ENCODE peak calls at places on chromosomes 2 and 18, in six cellular contexts. C is GM12891, P is K562, X is H1, T is GM12878, E is HepG2. W is an unnamed sample.

GRCh38 chr2:127927415-127927814 is 41.7 kb upstream of the AMMECR1L start:
- DNase-seq in T (no peak), E (no peak), P (no peak), X (no peak), C (no peak), W (no peak)

GRCh38 chr18:43383031-43383430 is 105.7 kb upstream of the SYT4 start:
- DNase-seq in X (no peak), C (no peak), P (no peak), T (no peak), E (no peak), W (no peak)

GRCh38 chr2:162118166-162119031 is 33.6 kb downstream of the GCG start:
- DNase-seq in E (no peak), C (no peak), X (no peak), P (no peak), T (no peak), W (no peak)

GRCh38 chr2:127419448-127420038 is 1.3 kb downstream of the PROC start:
- DNase-seq in T (no peak), C (no peak), X (no peak), E (peak), P (no peak), W (no peak)

GRCh38 chr2:239720411-239721365 is 304.5 kb downstream of the NDUFA10 start:
- DNase-seq in X (peak), E (no peak), T (no peak), P (no peak), C (no peak), W (no peak)

GRCh38 chr2:218405365-218406208 is 5.9 kb downstream of the CTDSP1 start:
- DNase-seq in P (peak), T (no peak), C (peak), E (no peak), X (peak), W (no peak)

GRCh38 chr2:223459328-223459939 is 142.7 kb downstream of the SCG2 start:
- DNase-seq in T (no peak), X (no peak), P (peak), E (no peak), C (no peak), W (no peak)

GRCh38 chr2:18413794-18414396 is 146.6 kb downstream of the RDH14 start:
- DNase-seq in E (no peak), T (no peak), X (no peak), P (no peak), C (no peak), W (no peak)

GRCh38 chr2:241860184-241861078 is 1.7 kb upstream of the PDCD1 start:
- DNase-seq in E (no peak), T (no peak), C (no peak), P (no peak), X (no peak), W (no peak)

GRCh38 chr2:239834143-239834542 is 191.0 kb downstream of the NDUFA10 start:
- DNase-seq in E (no peak), C (no peak), P (no peak), T (no peak), X (peak), W (no peak)

GRCh38 chr2:206457188-206457634 is 13.9 kb downstream of the ADAM23 start:
- DNase-seq in P (no peak), E (no peak), T (peak), C (no peak), X (no peak), W (no peak)

GRCh38 chr18:70496749-70497294 is 208.0 kb downstream of the SOCS6 start:
- DNase-seq in T (no peak), C (no peak), E (no peak), X (no peak), P (no peak), W (no peak)

GRCh38 chr2:101473911-101474751 is 781 bp downstream of the RFX8 start:
- DNase-seq in T (no peak), P (no peak), E (no peak), X (peak), C (no peak), W (peak)

GRCh38 chr2:190407662-190408537 is at the start of gene MFSD6:
- DNase-seq in E (no peak), X (peak), P (peak), T (no peak), C (peak), W (peak)

GRCh38 chr2:107648781-107649413 is 177.8 kb upstream of the RGPD4 start:
- DNase-seq in C (no peak), T (no peak), E (no peak), X (no peak), P (peak), W (no peak)

GRCh38 chr18:458016-458415 is 42.5 kb downstream of the COLEC12 start:
- DNase-seq in P (no peak), E (no peak), C (no peak), X (no peak), T (no peak), W (no peak)
- TF ChIP-seq POLR2A in P (no peak), E (no peak), C (no peak), X (no peak), T (no peak), W (no peak)

DNA sequence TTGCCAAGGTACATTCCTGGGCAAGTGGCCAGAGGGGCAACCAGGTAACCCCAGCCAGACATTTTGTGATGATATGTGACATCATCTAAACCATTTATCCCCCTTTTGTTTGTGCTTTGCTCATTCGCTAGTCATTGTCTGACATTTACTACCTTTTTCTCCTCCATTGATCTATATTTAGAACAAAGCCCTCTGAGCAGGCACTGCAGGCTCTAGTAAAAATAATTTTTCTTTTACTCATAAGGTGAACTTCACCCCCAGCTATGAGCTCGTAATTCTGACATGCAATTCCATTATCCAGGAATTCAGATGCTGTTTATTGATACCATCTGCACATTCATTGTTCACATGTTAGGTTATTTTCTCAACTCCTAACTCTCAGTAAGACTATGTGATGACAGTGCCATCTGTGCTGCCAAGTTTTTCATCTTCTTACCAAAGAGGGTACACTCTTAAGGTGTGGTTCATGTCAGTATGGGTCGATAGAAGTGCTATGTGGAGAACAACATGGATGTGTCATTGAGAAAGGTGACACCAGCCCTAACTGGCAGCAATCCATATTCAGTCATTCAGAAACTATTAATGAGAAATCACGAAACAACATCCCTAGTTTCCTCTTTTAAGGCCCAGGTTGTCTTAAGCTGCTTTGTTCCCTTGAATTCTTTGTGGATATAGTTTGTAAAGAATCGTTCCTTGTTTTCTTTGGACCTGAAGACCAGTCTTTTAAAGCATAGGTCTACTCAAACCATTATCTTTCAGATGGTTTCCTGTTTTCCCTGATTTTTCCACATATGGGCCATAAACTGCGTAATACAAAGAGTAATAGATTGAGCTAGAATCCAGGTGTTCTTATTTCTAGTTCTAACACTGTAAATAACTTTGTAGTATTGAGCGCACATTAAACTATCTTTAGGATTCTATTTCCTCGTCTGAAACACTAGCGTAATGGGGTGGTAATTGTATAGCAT is 978.1 kb upstream of the CDH2 start:
- DNase-seq in E (no peak), C (no peak), X (no peak), P (no peak), T (no peak), W (no peak)
- TF ChIP-seq POLR2AphosphoS5 in E (no peak), C (no peak), X (no peak), P (no peak), T (no peak), W (no peak)

GRCh38 chr18:2183432-2183831 is 387.9 kb downstream of the METTL4 start:
- DNase-seq in P (no peak), T (no peak), E (no peak), X (no peak), C (no peak), W (no peak)
- TF ChIP-seq TAF1 in P (no peak), T (no peak), E (no peak), X (no peak), C (no peak), W (no peak)

GRCh38 chr2:44894058-44894457 is 47.4 kb upstream of the SIX3 start:
- DNase-seq in X (no peak), C (no peak), T (peak), E (no peak), P (no peak), W (no peak)
- TF ChIP-seq POLR2A in X (no peak), C (no peak), T (no peak), E (no peak), P (no peak), W (no peak)

GRCh38 chr18:27577740-27578139 is 392.6 kb upstream of the CHST9 start:
- DNase-seq in T (no peak), X (no peak), P (no peak), C (no peak), E (no peak), W (no peak)

GRCh38 chr18:27579364-27579763 is 394.3 kb upstream of the CHST9 start:
- DNase-seq in P (no peak), C (no peak), X (no peak), E (no peak), T (no peak), W (no peak)

GRCh38 chr18:27583466-27583865 is 398.4 kb upstream of the CHST9 start:
- DNase-seq in P (no peak), C (no peak), X (no peak), E (no peak), T (no peak), W (no peak)

GRCh38 chr18:27583021-27583420 is 397.9 kb upstream of the CHST9 start:
- DNase-seq in C (no peak), P (no peak), T (no peak), E (no peak), X (no peak), W (no peak)

DNA sequence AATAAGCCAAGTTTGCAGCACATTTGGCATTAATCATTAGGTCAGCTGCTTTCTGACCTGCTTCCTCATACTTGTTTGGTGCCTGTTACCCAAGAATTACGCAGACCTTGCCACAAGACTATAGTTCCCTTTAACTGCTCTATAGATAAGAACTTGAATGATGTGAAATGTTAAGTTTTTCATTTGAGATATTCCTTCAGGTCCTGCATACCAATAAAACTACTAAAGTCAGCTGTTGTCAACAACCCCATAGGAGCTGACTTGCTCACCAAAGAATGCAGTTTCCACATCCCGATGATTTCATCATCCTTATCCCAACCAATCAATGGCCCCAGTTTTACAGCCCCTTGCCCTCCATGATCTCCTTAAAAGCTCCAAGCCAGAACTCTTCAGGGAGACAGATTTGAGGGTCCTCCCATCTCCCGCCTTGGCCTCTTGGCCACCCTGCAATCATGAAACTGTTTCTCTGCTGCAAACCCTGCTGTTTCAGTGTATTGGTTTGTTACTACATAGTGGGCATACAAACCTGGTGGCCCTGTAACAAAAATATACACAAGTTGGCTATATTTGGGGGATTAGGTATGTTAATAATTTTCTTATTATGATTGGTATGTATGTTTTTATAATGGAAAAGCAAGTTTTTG is 396.3 kb upstream of the CHST9 start:
- DNase-seq in T (no peak), P (no peak), C (no peak), X (no peak), E (no peak), W (no peak)
- TF ChIP-seq POLR2AphosphoS5 in T (no peak), P (no peak), C (no peak), X (no peak), E (no peak), W (no peak)

GRCh38 chr18:66874812-66875474 is 271.1 kb upstream of the CDH19 start:
- DNase-seq in P (no peak), C (no peak), T (no peak), E (peak), X (no peak), W (no peak)

GRCh38 chr18:66867653-66868052 is 263.8 kb upstream of the CDH19 start:
- DNase-seq in P (no peak), T (no peak), X (no peak), E (no peak), C (no peak), W (no peak)

GRCh38 chr18:66873899-66874298 is 270.0 kb upstream of the CDH19 start:
- DNase-seq in X (no peak), E (peak), C (no peak), P (no peak), T (no peak), W (no peak)

GRCh38 chr18:66874375-66874774 is 270.5 kb upstream of the CDH19 start:
- DNase-seq in E (peak), P (no peak), C (no peak), T (no peak), X (no peak), W (no peak)

GRCh38 chr18:66872277-66872676 is 268.4 kb upstream of the CDH19 start:
- DNase-seq in T (no peak), C (no peak), X (no peak), P (no peak), E (no peak), W (no peak)
- TF ChIP-seq TAF1 in T (no peak), C (no peak), X (no peak), P (no peak), E (no peak), W (no peak)

GRCh38 chr2:237482485-237482884 is 4.6 kb upstream of the MLPH start:
- DNase-seq in P (no peak), T (no peak), X (no peak), C (no peak), E (peak), W (no peak)
- TF ChIP-seq POLR2A in P (no peak), T (no peak), X (no peak), C (no peak), E (no peak), W (no peak)

GRCh38 chr2:59223737-59224136 is 982.6 kb upstream of the FANCL start:
- DNase-seq in E (no peak), C (no peak), P (no peak), X (no peak), T (no peak), W (no peak)
- TF ChIP-seq POLR2AphosphoS5 in E (no peak), C (no peak), P (no peak), X (no peak), T (no peak), W (no peak)

W was measured in GM12892.